ENCODE peak calls at places on chromosomes 7 and 10, in nine cellular contexts. D, L, W, C, Q, U, V, R and S are unnamed samples.
A peak's percentile ranks its signal among the peaks of the same experiment; 100 is the strongest.

GRCh38 chr10:73650537-73651331 is 5.1 kb downstream of the SYNPO2L start:
- DNase-seq in L (peak; percentile 86), R (no peak), Q (no peak), V (no peak), C (peak; percentile 70), W (no peak), D (no peak), U (peak; percentile 53), S (no peak)

GRCh38 chr10:83371696-83372490 is 767.4 kb upstream of the GHITM start:
- DNase-seq in U (no peak), L (no peak), V (no peak), C (no peak), W (no peak), R (no peak), Q (no peak), D (no peak), S (no peak)

GRCh38 chr10:35641430-35642015 is 573 bp downstream of the FZD8 start:
- DNase-seq in U (peak; percentile 45), Q (peak; percentile 33), D (peak; percentile 48), L (peak; percentile 46), C (peak; percentile 59), R (no peak), W (no peak), V (peak; percentile 28), S (no peak)

GRCh38 chr10:95532536-95532935 is 28.6 kb downstream of the SORBS1 start:
- DNase-seq in Q (no peak), D (no peak), L (peak; percentile 59), U (no peak), V (no peak), W (no peak), C (no peak), R (no peak), S (no peak)

GRCh38 chr10:78890506-78890905 is 178.3 kb upstream of the ZMIZ1 start:
- DNase-seq in V (no peak), Q (peak; percentile 0), W (no peak), R (no peak), L (no peak), C (no peak), U (no peak), D (no peak), S (no peak)

GRCh38 chr10:69869291-69869841 is 67.7 kb downstream of the COL13A1 start:
- DNase-seq in Q (no peak), D (no peak), C (no peak), V (no peak), W (no peak), U (no peak), R (no peak), L (peak; percentile 71), S (peak; percentile 73)

GRCh38 chr10:82742478-82742877 is 867.5 kb downstream of the NRG3 start:
- DNase-seq in C (no peak), D (no peak), L (peak; percentile 66), R (no peak), V (no peak), W (no peak), U (no peak), Q (no peak), S (peak; percentile 69)

GRCh38 chr7:152871678-152872060 is 112.1 kb downstream of the ACTR3B start:
- DNase-seq in W (no peak), C (no peak), U (no peak), Q (no peak), D (no peak), R (peak; percentile 4), L (no peak), V (no peak), S (no peak)

GRCh38 chr7:67344481-67345193 is 348.0 kb downstream of the TYW1 start:
- DNase-seq in U (no peak), D (no peak), R (no peak), V (no peak), C (no peak), W (no peak), L (no peak), Q (no peak), S (no peak)

GRCh38 chr7:67343566-67343965 is 346.9 kb downstream of the TYW1 start:
- DNase-seq in Q (no peak), L (no peak), C (no peak), D (no peak), U (no peak), V (no peak), R (no peak), W (no peak), S (no peak)

GRCh38 chr7:67346126-67346525 is 349.5 kb downstream of the TYW1 start:
- DNase-seq in V (no peak), Q (no peak), D (no peak), U (no peak), R (no peak), C (no peak), W (no peak), L (no peak), S (no peak)

GRCh38 chr7:67346876-67347275 is 350.2 kb downstream of the TYW1 start:
- DNase-seq in V (no peak), Q (no peak), L (no peak), U (no peak), W (no peak), R (no peak), D (no peak), C (no peak), S (no peak)

DNA sequence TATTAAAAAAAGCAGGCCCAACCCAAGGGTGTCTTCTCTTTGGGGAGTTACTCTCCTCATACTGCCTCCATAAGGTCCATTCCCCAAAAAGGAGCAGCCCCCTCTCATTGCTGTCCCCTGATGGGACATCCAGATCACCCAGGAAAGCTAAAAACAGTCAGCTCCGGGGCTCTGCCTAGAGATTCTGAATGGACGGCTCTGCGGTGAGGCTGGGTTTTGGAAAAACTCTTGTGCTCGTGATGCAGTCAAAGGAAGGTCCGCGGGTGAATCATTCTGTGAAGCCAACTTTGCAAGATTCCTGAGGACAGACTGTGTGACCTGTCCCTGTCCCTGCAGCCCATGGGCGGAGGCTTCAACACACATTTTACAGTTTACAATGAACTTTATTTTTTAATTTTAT is 351.5 kb downstream of the TYW1 start:
- DNase-seq in D (no peak), Q (no peak), C (no peak), V (no peak), R (no peak), U (no peak), L (no peak), W (no peak), S (no peak)
- TF ChIP-seq CTCF in D (no peak), Q (no peak), C (no peak), V (no peak), R (no peak), U (no peak), L (no peak), W (no peak), S (no peak)

GRCh38 chr10:6406220-6407033 is 173.6 kb downstream of the PRKCQ start:
- DNase-seq in V (no peak), R (no peak), W (no peak), D (peak; percentile 52), Q (no peak), C (peak; percentile 52), L (peak; percentile 58), U (peak; percentile 43), S (peak; percentile 46)

GRCh38 chr10:6409982-6410694 is 169.9 kb downstream of the PRKCQ start:
- DNase-seq in Q (no peak), V (no peak), D (peak; percentile 61), R (no peak), U (no peak), W (no peak), L (peak; percentile 66), C (no peak), S (no peak)

GRCh38 chr10:6407034-6407721 is 172.9 kb downstream of the PRKCQ start:
- DNase-seq in L (no peak), W (no peak), C (no peak), U (no peak), R (no peak), Q (no peak), V (no peak), D (no peak), S (no peak)

GRCh38 chr10:6410830-6411229 is 169.2 kb downstream of the PRKCQ start:
- DNase-seq in L (no peak), D (no peak), Q (no peak), R (no peak), U (no peak), W (no peak), C (no peak), V (no peak), S (no peak)

GRCh38 chr10:6408799-6409198 is 171.3 kb downstream of the PRKCQ start:
- DNase-seq in L (no peak), D (no peak), V (no peak), W (no peak), Q (no peak), C (no peak), U (no peak), R (no peak), S (no peak)
- TF ChIP-seq CTCF in L (peak; percentile 8), D (peak; percentile 26), V (no peak), W (no peak), Q (peak; percentile 30), C (no peak), U (no peak), R (no peak), S (no peak)

GRCh38 chr7:118350260-118350659 is 125.8 kb downstream of the ANKRD7 start:
- DNase-seq in W (no peak), C (no peak), R (no peak), L (no peak), V (no peak), Q (no peak), U (no peak), D (no peak), S (no peak)

GRCh38 chr7:118349604-118350003 is 125.1 kb downstream of the ANKRD7 start:
- DNase-seq in Q (no peak), W (no peak), U (no peak), V (no peak), R (no peak), C (no peak), D (no peak), L (no peak), S (no peak)

DNA sequence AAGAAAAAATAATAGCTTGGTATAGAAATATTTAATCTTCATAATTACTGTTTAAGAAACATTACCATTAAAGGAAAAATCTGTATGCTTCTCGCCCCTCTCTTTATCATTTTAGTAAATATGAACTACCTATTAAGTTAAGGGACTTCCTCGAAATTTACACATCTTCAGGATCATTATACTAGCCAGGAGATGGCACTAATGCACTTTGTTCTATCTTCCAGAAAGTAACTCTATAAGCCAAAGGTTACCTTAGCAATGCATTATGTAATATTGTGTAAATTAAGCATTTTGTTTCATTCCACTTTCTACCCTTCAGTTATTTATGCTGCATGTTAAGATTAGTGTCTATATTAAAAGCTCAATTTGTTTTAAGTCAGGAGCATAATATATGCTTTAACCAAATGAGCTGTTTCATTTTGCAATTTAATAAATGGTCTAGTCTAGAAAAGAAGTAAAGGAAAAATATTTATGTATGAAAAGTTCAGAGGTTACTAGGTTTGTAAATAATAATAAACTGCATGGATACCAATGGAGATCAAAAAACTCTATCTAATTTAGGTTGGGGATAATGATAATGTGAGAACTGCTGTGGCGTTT is 128.4 kb downstream of the ANKRD7 start:
- DNase-seq in C (no peak), U (no peak), R (no peak), W (no peak), L (peak; percentile 16), Q (no peak), V (no peak), D (peak; percentile 67), S (peak; percentile 42)
- TF ChIP-seq CTCF in C (no peak), U (no peak), R (no peak), W (no peak), L (no peak), Q (peak; percentile 42), V (no peak), D (peak; percentile 61), S (peak; percentile 46)

GRCh38 chr7:16268821-16269768 is 152.2 kb downstream of the CRPPA start:
- DNase-seq in Q (no peak), R (no peak), L (peak; percentile 47), D (no peak), W (no peak), U (no peak), V (no peak), C (no peak), S (peak; percentile 11)

GRCh38 chr7:16267953-16268820 is 153.2 kb downstream of the CRPPA start:
- DNase-seq in U (no peak), C (no peak), R (no peak), W (no peak), V (no peak), Q (no peak), L (no peak), D (no peak), S (no peak)

GRCh38 chr7:16271990-16272665 is 149.2 kb downstream of the CRPPA start:
- DNase-seq in V (no peak), L (peak; percentile 22), Q (no peak), U (no peak), D (no peak), R (no peak), C (no peak), W (no peak), S (no peak)

GRCh38 chr7:16271355-16271754 is 150.0 kb downstream of the CRPPA start:
- DNase-seq in U (no peak), R (no peak), W (no peak), V (no peak), D (no peak), L (no peak), C (no peak), Q (no peak), S (no peak)

DNA sequence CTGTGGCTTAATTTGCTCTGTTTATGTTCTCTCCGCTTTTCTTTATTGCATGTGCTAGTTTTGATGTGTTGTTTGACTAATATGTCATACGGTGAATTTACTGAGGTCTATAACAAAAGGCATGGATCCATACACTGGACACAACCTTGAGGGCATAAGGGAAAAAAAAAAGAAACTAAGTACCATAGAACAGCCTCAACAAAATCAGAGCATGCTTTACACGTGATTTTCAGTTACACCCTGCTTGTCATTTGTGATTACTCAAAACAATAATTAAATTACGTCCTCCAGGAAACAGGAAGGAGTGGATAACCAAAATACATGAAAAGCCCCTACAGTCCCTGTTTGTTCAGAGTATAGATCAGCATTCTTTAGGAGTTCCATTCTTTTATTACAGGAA is 150.5 kb downstream of the CRPPA start:
- DNase-seq in L (no peak), W (no peak), D (no peak), R (no peak), Q (no peak), U (no peak), V (no peak), C (no peak), S (no peak)
- TF ChIP-seq CTCF in L (no peak), W (no peak), D (no peak), R (no peak), Q (no peak), U (no peak), V (no peak), C (no peak), S (no peak)